ENCODE peak calls at places on chromosome 17, in four cellular contexts. N is IMR-90, K is esophagus squamous epithelium, T is cardiac fibroblast. P is an unnamed sample.
A peak's percentile ranks its signal among the peaks of the same experiment; 100 is the strongest.

GRCh38 chr17:78428842-78429617 is 50.6 kb downstream of the PGS1 start:
- DNase-seq in N (peak; percentile 25), T (no peak), K (no peak), P (no peak)

GRCh38 chr17:47987240-47987835 is 16.4 kb downstream of the CDK5RAP3 start:
- DNase-seq in N (no peak), K (no peak), T (no peak), P (peak; percentile 82)

GRCh38 chr17:81867123-81867951 is 3.8 kb downstream of the ARHGDIA start:
- DNase-seq in T (peak; percentile 79), N (peak; percentile 52), K (no peak), P (peak; percentile 85)

GRCh38 chr17:22507823-22508222 is 815.5 kb downstream of the KCNJ18 start:
- DNase-seq in T (no peak), K (no peak), N (no peak), P (no peak)

GRCh38 chr17:63740464-63741181 is 976 bp downstream of the STRADA start:
- DNase-seq in T (peak; percentile 12), N (peak; percentile 6), K (no peak), P (no peak)

GRCh38 chr17:80770881-80771611 is 220.6 kb upstream of the CHMP6 start:
- DNase-seq in N (no peak), K (no peak), T (no peak), P (no peak)

GRCh38 chr17:57666198-57666870 is 78.8 kb downstream of the CCDC182 start:
- DNase-seq in N (no peak), K (no peak), T (no peak), P (peak; percentile 41)

GRCh38 chr17:70029019-70029767 is 45.8 kb upstream of the KCNJ16 start:
- DNase-seq in T (no peak), K (no peak), N (no peak), P (peak; percentile 59)

GRCh38 chr17:6455321-6455705 is 11.1 kb downstream of the PIMREG start:
- DNase-seq in T (peak; percentile 35), K (no peak), N (peak; percentile 17), P (peak; percentile 91)

GRCh38 chr17:65942592-65942991 is 249.3 kb downstream of the CEP112 start:
- DNase-seq in K (no peak), T (no peak), N (no peak), P (no peak)

GRCh38 chr17:82598256-82599011 is 49.8 kb downstream of the WDR45B start:
- DNase-seq in N (peak; percentile 56), K (no peak), T (peak; percentile 41), P (no peak)

DNA sequence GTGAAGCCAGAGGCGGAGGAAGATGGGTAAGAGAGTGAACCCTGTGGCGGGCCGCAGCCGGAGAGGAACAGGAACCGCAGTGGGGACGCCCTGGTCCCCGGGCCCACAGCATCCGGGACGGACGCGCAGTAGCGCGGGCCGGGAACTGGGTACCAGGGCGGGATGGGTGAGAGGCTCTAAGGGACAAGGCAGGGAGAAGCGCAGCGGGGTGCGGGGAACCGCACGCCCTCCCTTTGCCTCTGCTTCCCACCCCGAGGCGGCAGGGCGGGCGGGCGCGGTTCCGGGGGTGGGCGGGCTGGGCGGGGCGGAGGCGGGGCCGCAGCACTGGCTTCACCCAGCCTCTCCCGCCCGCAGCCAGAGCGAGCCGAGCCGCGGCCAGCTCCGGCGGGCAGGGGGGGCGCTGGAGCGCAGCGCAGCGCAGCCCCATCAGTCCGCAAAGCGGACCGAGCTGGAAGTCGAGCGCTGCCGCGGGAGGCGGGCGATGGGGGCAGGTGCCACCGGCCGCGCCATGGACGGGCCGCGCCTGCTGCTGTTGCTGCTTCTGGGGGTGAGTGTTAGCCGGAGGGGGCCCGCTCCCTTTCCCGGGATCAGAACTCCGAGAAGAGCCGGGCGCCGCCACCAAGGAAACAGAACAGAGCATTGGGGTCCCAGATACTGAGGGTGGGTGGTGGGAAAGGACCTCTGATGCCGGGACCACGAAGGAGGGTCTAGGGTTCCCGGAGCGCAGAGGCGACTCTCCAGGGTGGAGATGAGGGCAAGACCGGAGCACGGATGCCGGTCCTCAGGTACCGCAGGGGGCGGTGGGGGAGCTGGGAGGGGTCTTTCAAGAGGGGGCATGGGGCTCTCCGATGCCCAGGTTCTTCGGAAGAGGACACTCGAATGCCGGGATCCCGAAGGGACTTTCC is at the start of gene NGFR:
- DNase-seq in T (peak; percentile 38), K (no peak), N (peak; percentile 13), P (peak; percentile 87)
- TF ChIP-seq CTCF in T (no peak), K (no peak), N (peak; percentile 7), P (no peak)

GRCh38 chr17:49910858-49911204 is 58.2 kb upstream of the DLX4 start:
- DNase-seq in T (no peak), K (no peak), N (no peak), P (no peak)
- H3K4me3 ChIP-seq in T (no peak overlapping the region), K (no peak overlapping the region), N (no peak overlapping the region), P (no peak overlapping the region)

DNA sequence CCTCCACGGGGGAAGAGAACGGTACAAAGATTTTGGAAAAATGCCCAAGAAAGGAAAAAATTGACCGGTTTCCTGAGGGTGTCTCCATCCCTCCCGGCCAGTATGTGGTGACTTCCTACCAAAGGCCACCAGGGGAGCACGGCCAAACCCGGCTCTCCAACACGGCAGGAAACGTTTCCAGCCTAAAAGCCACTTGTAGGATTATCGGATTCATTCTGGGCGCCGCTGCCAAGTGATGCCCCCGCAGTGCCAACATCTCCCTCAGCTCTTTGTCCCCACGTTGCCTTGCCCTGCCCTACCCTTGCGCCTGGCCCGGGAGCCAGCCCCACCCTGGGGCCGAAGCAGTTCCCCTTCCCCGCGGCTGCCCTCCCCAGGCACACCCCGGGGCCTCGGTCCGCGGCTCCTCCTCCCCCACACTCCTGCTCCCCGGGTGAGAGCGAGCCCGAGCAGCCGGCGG is 713 bp downstream of the CRK start:
- DNase-seq in K (no peak), T (peak; percentile 78), N (peak; percentile 67), P (peak; percentile 94)
- TF ChIP-seq CTCF in K (peak; percentile 33), T (peak; percentile 83), N (peak; percentile 54), P (peak; percentile 37)

GRCh38 chr17:75498726-75499213 is 16.6 kb downstream of the CASKIN2 start:
- DNase-seq in N (no peak), K (no peak), T (no peak), P (peak; percentile 71)
- H3K4me3 ChIP-seq in N (no peak overlapping the region), K (no peak overlapping the region), T (no peak overlapping the region), P (no peak overlapping the region)

GRCh38 chr17:46772013-46772878 is 46.2 kb downstream of the WNT3 start:
- DNase-seq in K (no peak), N (no peak), T (no peak), P (no peak)
- TF ChIP-seq CTCF in K (no peak), N (no peak), T (no peak), P (no peak)

GRCh38 chr17:55743103-55743679 is 7.7 kb upstream of the PCTP start:
- DNase-seq in T (no peak), K (no peak), N (no peak), P (no peak)

GRCh38 chr17:55740515-55741352 is 10.1 kb upstream of the PCTP start:
- DNase-seq in T (no peak), K (no peak), N (no peak), P (no peak)

GRCh38 chr17:55745258-55745657 is 5.6 kb upstream of the PCTP start:
- DNase-seq in N (no peak), T (no peak), K (no peak), P (no peak)

GRCh38 chr17:55741353-55741700 is 9.5 kb upstream of the PCTP start:
- DNase-seq in T (no peak), N (no peak), K (no peak), P (no peak)

GRCh38 chr17:55742272-55743102 is 8.4 kb upstream of the PCTP start:
- DNase-seq in K (no peak), N (no peak), T (no peak), P (no peak)
- H3K4me3 ChIP-seq in K (no peak overlapping the region), N (no peak overlapping the region), T (no peak overlapping the region), P (no peak overlapping the region)

GRCh38 chr17:4860651-4861050 is 27.5 kb downstream of the MINK1 start:
- DNase-seq in K (no peak), T (no peak), N (no peak), P (no peak)
- TF ChIP-seq CTCF in K (no peak), T (no peak), N (no peak), P (no peak)

GRCh38 chr17:60685437-60685836 is 7.8 kb downstream of the BCAS3 start:
- DNase-seq in K (no peak), N (no peak), T (no peak), P (no peak)
- H3K4me3 ChIP-seq in K (no peak overlapping the region), N (no peak overlapping the region), T (no peak overlapping the region), P (no peak overlapping the region)

DNA sequence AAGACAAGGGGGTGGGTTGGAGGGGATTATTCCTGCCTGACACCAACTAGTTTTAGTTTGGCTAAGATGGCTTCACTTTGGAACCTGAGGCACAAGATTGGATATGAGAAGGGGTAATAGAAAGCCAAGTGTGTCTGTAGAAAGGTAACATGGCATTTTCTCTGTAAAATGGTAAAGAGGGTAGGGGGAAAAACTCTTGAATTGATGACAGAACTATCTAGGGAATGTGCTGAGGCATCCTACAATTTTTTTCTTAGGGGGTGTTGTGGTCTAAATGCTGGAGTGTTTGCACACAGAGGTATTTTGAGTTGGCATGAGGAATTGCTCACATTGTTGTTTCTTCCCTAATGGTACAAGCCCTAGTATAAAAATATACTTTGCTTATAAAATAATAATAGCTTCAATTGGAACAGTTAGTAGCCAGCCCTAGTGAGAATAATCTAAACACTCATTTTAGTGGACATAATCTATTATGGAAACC is 25.8 kb downstream of the YPEL2 start:
- DNase-seq in T (peak; percentile 48), N (no peak), K (no peak), P (no peak)
- TF ChIP-seq CTCF in T (no peak), N (no peak), K (no peak), P (no peak)